ENCODE peak calls at places on chromosomes 11 and 22, in ten cellular contexts. Q is endothelial cell of umbilical vein; Y is naive thymus-derived CD8-positive, alpha-beta T cell; H is naive thymus-derived CD4-positive, alpha-beta T cell; N is renal cortical epithelial cell; S is upper lobe of right lung; V is activated gamma-delta T cell treated with Interleukin-2 at 50 U/mL for 16 hours; G is NCI-H226; R is ACHN; L is ovary. O is an unnamed sample.

GRCh38 chr11:115660072-115660805 is 156.0 kb upstream of the CADM1 start:
- DNase-seq in R (no peak), N (no peak), Y (no peak), L (no peak), V (no peak), Q (no peak), S (no peak), H (no peak), G (no peak), O (no peak)

GRCh38 chr22:40463017-40463631 is 92.7 kb downstream of the SGSM3 start:
- DNase-seq in H (peak), G (no peak), Y (peak), V (peak), S (no peak), N (no peak), L (no peak), Q (no peak), R (no peak), O (no peak)

GRCh38 chr11:304915-305833 is 2.4 kb upstream of the IFITM2 start:
- DNase-seq in S (peak), L (peak), Y (no peak), Q (peak), G (peak), N (peak), V (peak), R (peak), H (peak), O (peak)

GRCh38 chr22:26213826-26214225 is 44.6 kb downstream of the SEZ6L start:
- DNase-seq in L (no peak), G (no peak), Y (no peak), R (no peak), Q (no peak), S (no peak), V (no peak), H (no peak), N (no peak), O (no peak)

GRCh38 chr11:44634401-44635281 is 69.2 kb downstream of the CD82 start:
- DNase-seq in Q (peak), G (peak), V (no peak), N (peak), L (peak), R (peak), Y (no peak), S (peak), H (no peak), O (peak)

GRCh38 chr22:19663821-19664325 is 50.4 kb upstream of the SEPTIN5 start:
- DNase-seq in H (no peak), S (no peak), V (no peak), Y (no peak), R (no peak), L (no peak), Q (peak), G (no peak), N (no peak), O (peak)

GRCh38 chr22:21741790-21742189 is 6.2 kb upstream of the YPEL1 start:
- DNase-seq in Q (no peak), G (no peak), V (no peak), Y (no peak), L (no peak), N (no peak), R (no peak), S (no peak), H (no peak), O (no peak)

GRCh38 chr11:116281173-116282160 is 491.3 kb downstream of the BUD13 start:
- DNase-seq in Y (no peak), G (no peak), V (no peak), Q (no peak), S (no peak), R (no peak), H (no peak), L (no peak), N (no peak), O (no peak)

GRCh38 chr22:47050601-47051051 is 288.2 kb downstream of the TBC1D22A start:
- DNase-seq in N (no peak), Y (no peak), Q (no peak), V (no peak), G (no peak), L (no peak), S (no peak), H (no peak), R (no peak), O (peak)

GRCh38 chr11:12868315-12869073 is 140.6 kb upstream of the RASSF10 start:
- DNase-seq in Y (no peak), G (peak), V (no peak), N (peak), S (no peak), H (no peak), Q (no peak), L (no peak), R (peak), O (no peak)

GRCh38 chr22:37208401-37209139 is 3.7 kb downstream of the SSTR3 start:
- DNase-seq in V (no peak), L (no peak), Y (no peak), Q (no peak), S (peak), H (no peak), G (no peak), R (no peak), N (no peak), O (no peak)

GRCh38 chr11:64745523-64746328 is 1.8 kb upstream of the RASGRP2 start:
- DNase-seq in G (peak), H (peak), S (peak), Y (peak), N (no peak), V (peak), L (peak), R (peak), Q (peak), O (peak)

GRCh38 chr22:30444632-30445437 is 19.3 kb downstream of the MTFP1 start:
- DNase-seq in Y (no peak), L (no peak), H (peak), S (no peak), R (peak), N (peak), G (peak), Q (peak), V (peak), O (no peak)

GRCh38 chr11:87150936-87151335 is 113.2 kb downstream of the TMEM135 start:
- DNase-seq in V (no peak), Y (no peak), G (no peak), R (no peak), S (no peak), L (no peak), N (no peak), H (no peak), Q (peak), O (no peak)

GRCh38 chr22:24156915-24157782 is 24.1 kb upstream of the SUSD2 start:
- DNase-seq in R (peak), Y (peak), N (peak), L (peak), S (peak), V (peak), G (peak), Q (peak), H (peak), O (peak)

GRCh38 chr22:31628362-31628761 is 33.7 kb downstream of the PISD start:
- DNase-seq in R (no peak), Q (no peak), N (no peak), Y (no peak), H (no peak), G (no peak), L (no peak), V (no peak), S (no peak), O (no peak)

GRCh38 chr11:2303627-2304155 is 1.9 kb downstream of the TSPAN32 start:
- DNase-seq in V (no peak), Q (no peak), N (no peak), Y (no peak), H (no peak), R (no peak), S (peak), L (no peak), G (no peak), O (peak)

GRCh38 chr11:22521226-22521625 is 104.4 kb downstream of the FANCF start:
- DNase-seq in Y (no peak), H (no peak), G (peak), S (no peak), R (no peak), Q (no peak), N (peak), L (no peak), V (no peak), O (no peak)